ENCODE peak calls at places on chromosomes 3 and 15, in six cellular contexts. B, K, D, A, R and P are unnamed samples.

GRCh38 chr15:31344824-31345605 is 18.4 kb downstream of the KLF13 start:
- DNase-seq in B (peak), K (peak), D (no peak), A (no peak), R (peak), P (no peak)

GRCh38 chr15:55823191-55823670 is 80.3 kb upstream of the PRTG start:
- DNase-seq in B (no peak), K (no peak), D (peak), A (peak), R (no peak), P (peak)

GRCh38 chr15:68526269-68526668 is 52.5 kb upstream of the CORO2B start:
- DNase-seq in B (no peak), K (no peak), D (no peak), A (peak), R (no peak), P (peak)

GRCh38 chr3:188533612-188534357 is 379.8 kb downstream of the LPP start:
- DNase-seq in B (no peak), K (no peak), D (no peak), A (no peak), R (no peak), P (peak)

GRCh38 chr15:70461992-70462391 is 301.4 kb downstream of the UACA start:
- DNase-seq in B (no peak), K (no peak), D (no peak), A (no peak), R (no peak), P (no peak)

GRCh38 chr3:59783468-59783988 is 733.7 kb upstream of the CFAP20DC start:
- DNase-seq in B (no peak), K (no peak), D (no peak), A (no peak), R (no peak), P (no peak)

GRCh38 chr3:15399970-15400369 is 27.4 kb downstream of the METTL6 start:
- DNase-seq in B (no peak), K (no peak), D (no peak), A (no peak), R (no peak), P (no peak)

GRCh38 chr3:131900891-131901290 is 133.9 kb downstream of the CPNE4 start:
- DNase-seq in B (no peak), K (no peak), D (no peak), A (no peak), R (no peak), P (no peak)

GRCh38 chr15:66692808-66693596 is 9.0 kb upstream of the SMAD6 start:
- DNase-seq in B (no peak), K (no peak), D (no peak), A (no peak), R (no peak), P (no peak)

GRCh38 chr3:20222274-20222673 is 36.3 kb upstream of the SGO1 start:
- DNase-seq in B (no peak), K (no peak), D (no peak), A (no peak), R (no peak), P (no peak)

GRCh38 chr3:43413676-43414368 is 127.5 kb downstream of the SNRK start:
- DNase-seq in B (no peak), K (no peak), D (no peak), A (no peak), R (no peak), P (no peak)

GRCh38 chr3:30455840-30456239 is 150.6 kb upstream of the TGFBR2 start:
- DNase-seq in B (peak), K (no peak), D (no peak), A (no peak), R (no peak), P (peak)

GRCh38 chr3:142929109-142929508 is 34.4 kb downstream of the PAQR9 start:
- DNase-seq in B (peak), K (peak), D (peak), A (peak), R (no peak), P (peak)
- TF ChIP-seq CTCF in B (peak), K (peak), D (peak), A (peak), R (no peak), P (peak)

GRCh38 chr3:192571197-192571791 is 156.0 kb downstream of the FGF12 start:
- DNase-seq in B (peak), K (peak), D (no peak), A (peak), R (no peak), P (peak)
- H3K4me3 ChIP-seq in B (peak), K (no peak), D (peak), A (peak), R (no peak), P (peak)

DNA sequence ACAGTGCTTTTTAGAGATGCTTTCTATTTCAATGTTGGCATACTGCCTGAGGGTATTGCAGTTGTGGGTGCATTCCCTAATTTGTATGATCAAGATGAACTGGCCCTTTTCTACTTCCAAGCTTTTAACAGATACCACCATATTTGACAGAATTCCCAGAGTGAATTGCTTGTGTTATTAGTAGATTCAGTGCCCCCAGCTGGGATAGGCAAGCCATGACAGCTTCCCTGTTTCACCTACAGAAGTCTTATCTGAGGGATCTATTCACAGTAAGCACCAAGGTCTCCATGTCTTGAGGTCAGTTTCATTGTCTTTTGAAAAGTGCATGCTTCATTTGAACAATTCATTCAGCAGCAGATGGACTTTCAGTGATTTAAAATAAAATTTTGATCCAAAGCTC is 68.8 kb upstream of the GOLGA6B start:
- DNase-seq in B (no peak), K (no peak), D (no peak), A (peak), R (no peak), P (peak)
- TF ChIP-seq CTCF in B (peak), K (no peak), D (peak), A (peak), R (no peak), P (peak)

GRCh38 chr15:63041982-63042878 is at the start of gene TPM1:
- DNase-seq in B (peak), K (peak), D (peak), A (peak), R (peak), P (peak)

GRCh38 chr15:63041402-63041977 is 1.1 kb upstream of the TPM1 start:
- DNase-seq in B (no peak), K (no peak), D (no peak), A (no peak), R (no peak), P (no peak)

GRCh38 chr15:63043391-63044076 is 987 bp downstream of the TPM1 start:
- DNase-seq in B (peak), K (peak), D (no peak), A (no peak), R (peak), P (no peak)

GRCh38 chr15:63044077-63044644 is 1.6 kb downstream of the TPM1 start:
- DNase-seq in B (no peak), K (peak), D (no peak), A (no peak), R (no peak), P (no peak)

GRCh38 chr15:63042879-63043340 is 363 bp downstream of the TPM1 start:
- DNase-seq in B (peak), K (peak), D (no peak), A (no peak), R (no peak), P (peak)
- H3K4me3 ChIP-seq in B (peak), K (peak), D (peak), A (peak), R (peak), P (peak)

GRCh38 chr3:144636833-144637232 is 665.2 kb downstream of the DIPK2A start:
- DNase-seq in B (no peak), K (no peak), D (no peak), A (no peak), R (no peak), P (no peak)
- TF ChIP-seq CTCF in B (no peak), K (no peak), D (no peak), A (no peak), R (no peak), P (no peak)

GRCh38 chr3:119558528-119559339 is 680 bp downstream of the CD80 start:
- DNase-seq in B (no peak), K (no peak), D (no peak), A (no peak), R (no peak), P (no peak)

GRCh38 chr3:119562307-119562961 is 3.0 kb upstream of the CD80 start:
- DNase-seq in B (no peak), K (no peak), D (no peak), A (no peak), R (no peak), P (no peak)

GRCh38 chr3:119559441-119559963 is at the start of gene CD80:
- DNase-seq in B (peak), K (peak), D (no peak), A (peak), R (peak), P (peak)

GRCh38 chr3:119557874-119558264 is 1.5 kb downstream of the CD80 start:
- DNase-seq in B (no peak), K (no peak), D (no peak), A (no peak), R (no peak), P (no peak)

GRCh38 chr3:119560160-119560559 is 746 bp upstream of the CD80 start:
- DNase-seq in B (no peak), K (no peak), D (no peak), A (no peak), R (no peak), P (no peak)
- H3K4me3 ChIP-seq in B (no peak), K (no peak), D (no peak), A (no peak), R (no peak), P (no peak)

DNA sequence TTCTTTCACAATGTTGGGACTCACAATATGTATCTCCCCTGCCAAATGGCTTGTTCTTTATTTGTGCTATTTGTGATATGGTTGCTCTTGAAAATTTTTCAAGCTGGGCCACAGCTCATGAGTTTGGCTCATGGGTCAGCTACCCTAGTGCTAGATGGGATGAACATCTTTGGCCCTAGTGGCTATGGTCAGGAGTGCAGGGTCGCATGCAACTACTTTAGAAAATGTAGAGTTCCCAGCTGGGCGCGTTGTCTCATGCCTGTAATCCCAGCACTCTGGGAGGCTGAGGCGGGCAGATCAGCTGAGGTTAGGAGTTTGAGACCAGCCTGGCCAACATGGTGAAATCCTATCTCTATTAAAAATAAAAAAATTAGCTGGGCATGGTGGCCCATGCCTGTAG is 55.8 kb downstream of the POLR2M start:
- DNase-seq in B (no peak), K (no peak), D (no peak), A (no peak), R (no peak), P (no peak)
- TF ChIP-seq CTCF in B (no peak), K (no peak), D (peak), A (no peak), R (no peak), P (peak)

GRCh38 chr15:62119224-62119925 is 45.7 kb downstream of the C2CD4B start:
- DNase-seq in B (no peak), K (no peak), D (peak), A (peak), R (no peak), P (peak)

GRCh38 chr15:62115847-62116246 is 49.1 kb downstream of the C2CD4A start:
- DNase-seq in B (no peak), K (no peak), D (no peak), A (no peak), R (no peak), P (no peak)

GRCh38 chr15:62119926-62120273 is 45.2 kb downstream of the C2CD4B start:
- DNase-seq in B (no peak), K (no peak), D (no peak), A (no peak), R (no peak), P (no peak)

GRCh38 chr15:62120776-62121175 is 44.3 kb downstream of the C2CD4B start:
- DNase-seq in B (no peak), K (no peak), D (no peak), A (no peak), R (no peak), P (no peak)

GRCh38 chr15:62118446-62118964 is 46.6 kb downstream of the C2CD4B start:
- DNase-seq in B (no peak), K (no peak), D (peak), A (peak), R (no peak), P (no peak)
- H3K4me3 ChIP-seq in B (peak), K (no peak), D (no peak), A (no peak), R (no peak), P (no peak)

DNA sequence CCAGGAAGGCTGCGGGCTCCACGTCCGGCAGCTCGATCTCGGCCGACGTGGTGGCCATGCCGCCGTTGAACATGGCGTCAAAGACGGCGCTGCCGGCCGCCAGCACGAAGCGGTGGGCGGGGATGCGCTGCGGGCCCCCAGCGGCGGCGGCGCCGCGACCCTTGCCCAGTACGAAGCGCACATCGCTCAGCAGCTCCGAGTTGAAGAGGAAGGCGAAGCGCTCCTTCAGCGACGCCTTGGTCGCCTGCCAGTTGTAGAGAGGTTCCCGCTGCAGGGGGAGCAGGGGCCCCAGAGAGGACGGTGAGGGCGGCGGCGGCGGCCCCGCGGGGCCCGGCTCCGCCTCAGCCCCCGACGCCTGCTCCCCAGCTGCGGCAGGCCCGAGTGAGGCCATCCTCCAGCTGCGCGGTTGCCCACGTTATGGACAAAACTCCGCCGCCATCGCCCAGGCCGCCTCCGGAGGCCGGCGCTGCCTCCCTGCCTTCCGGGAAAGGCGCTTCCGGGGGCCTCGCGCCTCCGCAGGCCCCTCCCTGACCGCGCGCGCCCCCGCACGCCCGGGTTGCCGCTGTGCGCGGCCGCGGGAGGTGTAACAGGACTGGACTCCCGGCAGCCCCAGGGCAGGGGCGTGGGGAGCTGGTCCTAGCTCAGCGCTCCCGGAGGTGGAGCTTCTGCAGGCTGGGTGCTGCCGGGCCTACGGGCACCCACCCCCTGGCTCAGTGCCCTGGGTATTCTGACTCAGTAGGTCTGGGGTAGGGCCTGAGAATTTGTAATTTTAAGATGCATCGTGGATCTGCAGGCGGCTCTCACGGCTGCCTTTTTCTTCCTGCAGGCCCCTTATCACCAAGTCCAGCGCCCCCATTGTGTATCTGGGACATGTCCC is at the start of gene BTBD1:
- DNase-seq in B (peak), K (peak), D (peak), A (peak), R (peak), P (peak)
- TF ChIP-seq CTCF in B (no peak), K (no peak), D (peak), A (peak), R (peak), P (no peak)